ENCODE peak calls at places on chromosomes 5 and 9, in four cellular contexts. One of them, this sample, is unnamed.

GRCh38 chr9:119221281-119221680 is 148.0 kb downstream of the BRINP1 start:
- DNase-seq in skeletal muscle cell: no peak
- DNase-seq in activated CD8-positive, alpha-beta T cell treated with anti-CD3 and anti-CD28 coated beads for 36 hours: no peak
- DNase-seq in amygdala: no peak
- DNase-seq in this sample: no peak

GRCh38 chr5:79694183-79694582 is 4.5 kb downstream of the CMYA5 start:
- DNase-seq in amygdala: no peak
- DNase-seq in activated CD8-positive, alpha-beta T cell treated with anti-CD3 and anti-CD28 coated beads for 36 hours: no peak
- DNase-seq in skeletal muscle cell: no peak
- DNase-seq in this sample: no peak

GRCh38 chr9:138100711-138101349 is 223.2 kb downstream of the CACNA1B start:
- DNase-seq in skeletal muscle cell: no peak
- DNase-seq in amygdala: no peak
- DNase-seq in activated CD8-positive, alpha-beta T cell treated with anti-CD3 and anti-CD28 coated beads for 36 hours: peak
- DNase-seq in this sample: peak

GRCh38 chr9:4837768-4838546 is 45.2 kb downstream of the RCL1 start:
- DNase-seq in amygdala: no peak
- DNase-seq in skeletal muscle cell: peak
- DNase-seq in activated CD8-positive, alpha-beta T cell treated with anti-CD3 and anti-CD28 coated beads for 36 hours: peak
- DNase-seq in this sample: no peak

GRCh38 chr9:124941689-124942561 is 1.0 kb upstream of the GOLGA1 start:
- DNase-seq in amygdala: peak
- DNase-seq in activated CD8-positive, alpha-beta T cell treated with anti-CD3 and anti-CD28 coated beads for 36 hours: peak
- DNase-seq in skeletal muscle cell: no peak
- DNase-seq in this sample: peak

GRCh38 chr5:179307931-179308471 is 37.3 kb downstream of the ADAMTS2 start:
- DNase-seq in skeletal muscle cell: no peak
- DNase-seq in activated CD8-positive, alpha-beta T cell treated with anti-CD3 and anti-CD28 coated beads for 36 hours: no peak
- DNase-seq in amygdala: no peak
- DNase-seq in this sample: peak

GRCh38 chr5:88251048-88251711 is 17.5 kb downstream of the TMEM161B start:
- DNase-seq in activated CD8-positive, alpha-beta T cell treated with anti-CD3 and anti-CD28 coated beads for 36 hours: peak
- DNase-seq in skeletal muscle cell: no peak
- DNase-seq in amygdala: no peak
- DNase-seq in this sample: no peak

GRCh38 chr9:105405514-105406131 is 42.2 kb upstream of the FSD1L start:
- DNase-seq in amygdala: no peak
- DNase-seq in activated CD8-positive, alpha-beta T cell treated with anti-CD3 and anti-CD28 coated beads for 36 hours: peak
- DNase-seq in skeletal muscle cell: peak
- DNase-seq in this sample: no peak

GRCh38 chr5:18745591-18745987 is 1111.3 kb downstream of the TAF11L14 start:
- DNase-seq in activated CD8-positive, alpha-beta T cell treated with anti-CD3 and anti-CD28 coated beads for 36 hours: peak
- DNase-seq in skeletal muscle cell: no peak
- DNase-seq in amygdala: no peak
- DNase-seq in this sample: peak

GRCh38 chr5:1913578-1913977 is 30.9 kb upstream of the IRX4 start:
- DNase-seq in skeletal muscle cell: no peak
- DNase-seq in amygdala: no peak
- DNase-seq in activated CD8-positive, alpha-beta T cell treated with anti-CD3 and anti-CD28 coated beads for 36 hours: no peak
- DNase-seq in this sample: no peak

GRCh38 chr9:16475257-16475656 is 395.2 kb downstream of the BNC2 start:
- DNase-seq in amygdala: no peak
- DNase-seq in skeletal muscle cell: no peak
- DNase-seq in activated CD8-positive, alpha-beta T cell treated with anti-CD3 and anti-CD28 coated beads for 36 hours: no peak
- DNase-seq in this sample: no peak

GRCh38 chr5:95285406-95285761 is 490 bp upstream of the MCTP1 start:
- DNase-seq in skeletal muscle cell: no peak
- DNase-seq in activated CD8-positive, alpha-beta T cell treated with anti-CD3 and anti-CD28 coated beads for 36 hours: no peak
- DNase-seq in amygdala: no peak
- DNase-seq in this sample: no peak

GRCh38 chr5:7269591-7270274 is 126.2 kb upstream of the ADCY2 start:
- DNase-seq in amygdala: no peak
- DNase-seq in skeletal muscle cell: no peak
- DNase-seq in activated CD8-positive, alpha-beta T cell treated with anti-CD3 and anti-CD28 coated beads for 36 hours: no peak
- DNase-seq in this sample: no peak

GRCh38 chr9:68574150-68574549 is 33.5 kb upstream of the TMEM252 start:
- DNase-seq in activated CD8-positive, alpha-beta T cell treated with anti-CD3 and anti-CD28 coated beads for 36 hours: no peak
- DNase-seq in amygdala: no peak
- DNase-seq in skeletal muscle cell: no peak
- DNase-seq in this sample: no peak

GRCh38 chr9:120702075-120702474 is 12.2 kb downstream of the MEGF9 start:
- DNase-seq in amygdala: no peak
- DNase-seq in activated CD8-positive, alpha-beta T cell treated with anti-CD3 and anti-CD28 coated beads for 36 hours: no peak
- DNase-seq in skeletal muscle cell: no peak
- DNase-seq in this sample: no peak

GRCh38 chr9:134991808-134992754 is 74.4 kb upstream of the FCN1 start:
- DNase-seq in activated CD8-positive, alpha-beta T cell treated with anti-CD3 and anti-CD28 coated beads for 36 hours: no peak
- DNase-seq in skeletal muscle cell: no peak
- DNase-seq in amygdala: no peak
- DNase-seq in this sample: peak

GRCh38 chr9:97737429-97737828 is 40.3 kb upstream of the XPA start:
- DNase-seq in amygdala: no peak
- DNase-seq in skeletal muscle cell: no peak
- DNase-seq in activated CD8-positive, alpha-beta T cell treated with anti-CD3 and anti-CD28 coated beads for 36 hours: no peak
- DNase-seq in this sample: no peak

GRCh38 chr9:127724012-127724411 is 8.1 kb downstream of the TTC16 start:
- DNase-seq in skeletal muscle cell: no peak
- DNase-seq in activated CD8-positive, alpha-beta T cell treated with anti-CD3 and anti-CD28 coated beads for 36 hours: no peak
- DNase-seq in amygdala: no peak
- DNase-seq in this sample: peak

GRCh38 chr9:95815153-95815552 is 60.3 kb upstream of the ERCC6L2 start:
- DNase-seq in activated CD8-positive, alpha-beta T cell treated with anti-CD3 and anti-CD28 coated beads for 36 hours: no peak
- DNase-seq in amygdala: no peak
- DNase-seq in skeletal muscle cell: peak
- DNase-seq in this sample: no peak

GRCh38 chr5:167944121-167944858 is 347.2 kb upstream of the WWC1 start:
- DNase-seq in activated CD8-positive, alpha-beta T cell treated with anti-CD3 and anti-CD28 coated beads for 36 hours: no peak
- DNase-seq in skeletal muscle cell: no peak
- DNase-seq in amygdala: no peak
- DNase-seq in this sample: no peak

GRCh38 chr5:154486427-154486866 is 8.4 kb upstream of the HAND1 start:
- DNase-seq in skeletal muscle cell: no peak
- DNase-seq in amygdala: no peak
- DNase-seq in activated CD8-positive, alpha-beta T cell treated with anti-CD3 and anti-CD28 coated beads for 36 hours: no peak
- DNase-seq in this sample: no peak

GRCh38 chr5:180688326-180689070 is 39.1 kb upstream of the FLT4 start:
- DNase-seq in activated CD8-positive, alpha-beta T cell treated with anti-CD3 and anti-CD28 coated beads for 36 hours: peak
- DNase-seq in skeletal muscle cell: no peak
- DNase-seq in amygdala: no peak
- DNase-seq in this sample: no peak

GRCh38 chr5:135517631-135518030 is 18.1 kb downstream of the NEUROG1 start:
- DNase-seq in activated CD8-positive, alpha-beta T cell treated with anti-CD3 and anti-CD28 coated beads for 36 hours: no peak
- DNase-seq in skeletal muscle cell: no peak
- DNase-seq in amygdala: no peak
- DNase-seq in this sample: no peak

GRCh38 chr5:32342656-32343055 is 29.9 kb upstream of the MTMR12 start:
- DNase-seq in activated CD8-positive, alpha-beta T cell treated with anti-CD3 and anti-CD28 coated beads for 36 hours: no peak
- DNase-seq in amygdala: no peak
- DNase-seq in skeletal muscle cell: no peak
- DNase-seq in this sample: no peak

GRCh38 chr9:69097053-69097452 is 61.5 kb downstream of the FXN start:
- DNase-seq in amygdala: no peak
- DNase-seq in activated CD8-positive, alpha-beta T cell treated with anti-CD3 and anti-CD28 coated beads for 36 hours: no peak
- DNase-seq in skeletal muscle cell: peak
- DNase-seq in this sample: no peak

GRCh38 chr9:73038613-73039012 is 85.8 kb upstream of the ALDH1A1 start:
- DNase-seq in activated CD8-positive, alpha-beta T cell treated with anti-CD3 and anti-CD28 coated beads for 36 hours: no peak
- DNase-seq in amygdala: peak
- DNase-seq in skeletal muscle cell: peak
- DNase-seq in this sample: peak

GRCh38 chr5:10702040-10702629 is 58.9 kb downstream of the DAP start:
- DNase-seq in skeletal muscle cell: peak
- DNase-seq in activated CD8-positive, alpha-beta T cell treated with anti-CD3 and anti-CD28 coated beads for 36 hours: no peak
- DNase-seq in amygdala: no peak
- DNase-seq in this sample: peak

GRCh38 chr9:32384364-32385134 is at the start of gene ACO1:
- DNase-seq in amygdala: peak
- DNase-seq in skeletal muscle cell: peak
- DNase-seq in activated CD8-positive, alpha-beta T cell treated with anti-CD3 and anti-CD28 coated beads for 36 hours: peak
- DNase-seq in this sample: peak

GRCh38 chr5:151589878-151590570 is 1.1 kb downstream of the FAT2 start:
- DNase-seq in skeletal muscle cell: no peak
- DNase-seq in activated CD8-positive, alpha-beta T cell treated with anti-CD3 and anti-CD28 coated beads for 36 hours: no peak
- DNase-seq in amygdala: peak
- DNase-seq in this sample: no peak

GRCh38 chr5:157965040-157965439 is 106.1 kb upstream of the CLINT1 start:
- DNase-seq in activated CD8-positive, alpha-beta T cell treated with anti-CD3 and anti-CD28 coated beads for 36 hours: no peak
- DNase-seq in amygdala: no peak
- DNase-seq in skeletal muscle cell: no peak
- DNase-seq in this sample: no peak

GRCh38 chr5:159779481-159779880 is 136.8 kb upstream of the ADRA1B start:
- DNase-seq in amygdala: no peak
- DNase-seq in skeletal muscle cell: no peak
- DNase-seq in activated CD8-positive, alpha-beta T cell treated with anti-CD3 and anti-CD28 coated beads for 36 hours: no peak
- DNase-seq in this sample: no peak

GRCh38 chr9:92666912-92667532 is 2.9 kb downstream of the IPPK start:
- DNase-seq in amygdala: no peak
- DNase-seq in skeletal muscle cell: no peak
- DNase-seq in activated CD8-positive, alpha-beta T cell treated with anti-CD3 and anti-CD28 coated beads for 36 hours: no peak
- DNase-seq in this sample: no peak

GRCh38 chr5:170737591-170737990 is 45.9 kb upstream of the GABRP start:
- DNase-seq in activated CD8-positive, alpha-beta T cell treated with anti-CD3 and anti-CD28 coated beads for 36 hours: no peak
- DNase-seq in skeletal muscle cell: no peak
- DNase-seq in amygdala: no peak
- DNase-seq in this sample: no peak

GRCh38 chr9:69411931-69412740 is 87.1 kb downstream of the ENTREP1 start:
- DNase-seq in skeletal muscle cell: no peak
- DNase-seq in activated CD8-positive, alpha-beta T cell treated with anti-CD3 and anti-CD28 coated beads for 36 hours: no peak
- DNase-seq in amygdala: no peak
- DNase-seq in this sample: peak